ENCODE peak calls at places on chromosomes 6 and 20, in eight cellular contexts. J, W, A, R, F, O, D and U are unnamed samples.

GRCh38 chr6:32622545-32623401 is 14.4 kb upstream of the HLA-DQA1 start:
- DNase-seq in J (peak), W (peak), A (no peak), R (peak), F (peak), O (peak), D (peak), U (peak)

GRCh38 chr6:145372671-145373123 is 362.6 kb downstream of the EPM2A start:
- DNase-seq in J (peak), W (peak), A (peak), R (peak), F (peak), O (no peak), D (no peak), U (peak)

GRCh38 chr6:107658920-107659879 is 164.9 kb downstream of the SCML4 start:
- DNase-seq in J (no peak), W (no peak), A (no peak), R (no peak), F (peak), O (no peak), D (no peak), U (no peak)

GRCh38 chr6:169253745-169254238 is at the start of gene THBS2:
- DNase-seq in J (peak), W (no peak), A (peak), R (no peak), F (peak), O (no peak), D (no peak), U (no peak)

GRCh38 chr6:122789078-122789861 is at the start of gene SMPDL3A:
- DNase-seq in J (peak), W (peak), A (peak), R (peak), F (peak), O (no peak), D (peak), U (no peak)

GRCh38 chr6:139323511-139324445 is 32.0 kb upstream of the TXLNB start:
- DNase-seq in J (no peak), W (peak), A (peak), R (peak), F (peak), O (peak), D (peak), U (peak)

GRCh38 chr20:33316343-33316742 is 33.3 kb downstream of the BPIFB1 start:
- DNase-seq in J (no peak), W (no peak), A (no peak), R (no peak), F (no peak), O (no peak), D (no peak), U (no peak)

GRCh38 chr6:130969807-130970491 is 93.1 kb downstream of the EPB41L2 start:
- DNase-seq in J (peak), W (no peak), A (no peak), R (no peak), F (peak), O (no peak), D (peak), U (no peak)

GRCh38 chr6:167663784-167664432 is 162.8 kb upstream of the AFDN start:
- DNase-seq in J (no peak), W (no peak), A (no peak), R (no peak), F (no peak), O (no peak), D (no peak), U (no peak)

GRCh38 chr20:62527781-62528180 is 52.0 kb upstream of the GATA5 start:
- DNase-seq in J (no peak), W (no peak), A (no peak), R (no peak), F (no peak), O (no peak), D (no peak), U (no peak)

GRCh38 chr6:28565823-28566526 is 40.3 kb downstream of the GPX5 start:
- DNase-seq in J (no peak), W (no peak), A (no peak), R (no peak), F (no peak), O (no peak), D (no peak), U (no peak)

GRCh38 chr20:13492001-13492480 is 146.7 kb downstream of the TASP1 start:
- DNase-seq in J (peak), W (no peak), A (peak), R (peak), F (peak), O (no peak), D (no peak), U (no peak)

GRCh38 chr6:131937703-131938631 is 13.2 kb downstream of the CCN2 start:
- DNase-seq in J (peak), W (no peak), A (peak), R (peak), F (peak), O (no peak), D (no peak), U (no peak)

GRCh38 chr6:110064744-110065524 is 86.8 kb downstream of the GPR6 start:
- DNase-seq in J (no peak), W (no peak), A (no peak), R (no peak), F (no peak), O (no peak), D (no peak), U (no peak)

GRCh38 chr6:5782783-5783567 is 223.8 kb downstream of the NRN1 start:
- DNase-seq in J (no peak), W (no peak), A (peak), R (no peak), F (peak), O (no peak), D (peak), U (peak)

GRCh38 chr20:13061381-13061780 is 52.6 kb downstream of the SPTLC3 start:
- DNase-seq in J (no peak), W (no peak), A (no peak), R (no peak), F (no peak), O (no peak), D (no peak), U (no peak)

GRCh38 chr20:50834599-50835005 is 39.7 kb downstream of the BCAS4 start:
- DNase-seq in J (peak), W (no peak), A (peak), R (no peak), F (peak), O (no peak), D (no peak), U (no peak)

GRCh38 chr6:73032586-73032985 is 192.7 kb downstream of the KHDC1L start:
- DNase-seq in J (peak), W (no peak), A (no peak), R (no peak), F (peak), O (no peak), D (no peak), U (no peak)

GRCh38 chr20:46312075-46312944 is 4.0 kb upstream of the CDH22 start:
- DNase-seq in J (no peak), W (no peak), A (no peak), R (no peak), F (no peak), O (no peak), D (no peak), U (no peak)

GRCh38 chr6:169490830-169491229 is 211.0 kb downstream of the WDR27 start:
- DNase-seq in J (peak), W (no peak), A (no peak), R (no peak), F (peak), O (no peak), D (no peak), U (no peak)

GRCh38 chr6:142207265-142207877 is 60.3 kb downstream of the VTA1 start:
- DNase-seq in J (peak), W (peak), A (peak), R (peak), F (peak), O (peak), D (no peak), U (no peak)

GRCh38 chr20:34022154-34022842 is 28.6 kb downstream of the RALY start:
- DNase-seq in J (no peak), W (peak), A (no peak), R (no peak), F (no peak), O (no peak), D (no peak), U (peak)

GRCh38 chr20:215796-216195 is 11.3 kb upstream of the DEFB129 start:
- DNase-seq in J (no peak), W (no peak), A (no peak), R (no peak), F (no peak), O (no peak), D (no peak), U (no peak)

DNA sequence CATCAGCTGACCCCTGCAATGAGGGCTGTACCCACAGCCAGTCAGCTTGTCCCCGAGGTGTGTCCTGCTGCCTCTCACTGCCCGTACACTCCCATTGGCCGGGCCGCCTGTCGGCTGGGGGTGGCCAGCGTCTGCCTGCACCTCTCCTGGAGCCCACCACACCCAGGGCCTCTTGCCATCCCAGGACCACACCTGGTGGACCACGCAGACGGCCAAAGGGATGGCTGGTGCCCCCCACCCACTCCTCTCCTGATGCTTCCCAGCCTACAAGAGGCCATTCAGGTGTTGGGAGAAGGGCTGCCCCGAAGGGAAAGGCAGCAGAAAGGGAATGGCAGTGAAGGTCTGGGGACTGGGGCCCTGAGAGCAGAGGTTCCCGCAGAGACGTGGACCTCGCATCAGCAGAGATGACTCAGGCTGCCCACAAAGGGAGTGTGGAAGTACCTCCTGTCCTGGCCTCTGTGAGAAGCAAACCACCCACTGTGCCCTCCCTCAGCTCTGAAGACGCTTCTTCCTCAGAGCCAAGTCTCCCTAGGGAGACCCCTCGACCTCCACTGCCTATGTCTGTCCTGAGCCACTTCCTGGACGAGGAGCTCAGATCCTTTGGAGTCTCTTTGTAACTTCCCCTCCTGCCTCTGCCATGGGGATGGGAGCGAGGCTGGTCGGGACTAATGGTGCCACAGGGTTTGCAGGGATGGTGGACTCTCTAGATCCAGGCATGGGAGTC is 60.9 kb downstream of the PYGB start:
- DNase-seq in J (no peak), W (no peak), A (no peak), R (peak), F (peak), O (no peak), D (no peak), U (no peak)
- H3K4me3 ChIP-seq in J (no peak), W (no peak), A (no peak), R (no peak), F (no peak), O (no peak), D (no peak), U (no peak)

GRCh38 chr20:37823276-37823980 is 79.5 kb upstream of the VSTM2L start:
- DNase-seq in J (peak), W (no peak), A (no peak), R (peak), F (peak), O (no peak), D (no peak), U (no peak)
- H3K4me3 ChIP-seq in J (no peak), W (no peak), A (no peak), R (no peak), F (no peak), O (no peak), D (no peak), U (no peak)

GRCh38 chr6:7087491-7087979 is 20.2 kb upstream of the RREB1 start:
- DNase-seq in J (no peak), W (peak), A (no peak), R (no peak), F (no peak), O (peak), D (no peak), U (no peak)

GRCh38 chr6:7087066-7087465 is 20.7 kb upstream of the RREB1 start:
- DNase-seq in J (peak), W (peak), A (no peak), R (peak), F (peak), O (no peak), D (no peak), U (no peak)

GRCh38 chr6:7085911-7086310 is 21.9 kb upstream of the RREB1 start:
- DNase-seq in J (no peak), W (no peak), A (no peak), R (peak), F (no peak), O (no peak), D (peak), U (no peak)

GRCh38 chr6:7088076-7088742 is 19.6 kb upstream of the RREB1 start:
- DNase-seq in J (no peak), W (no peak), A (no peak), R (no peak), F (no peak), O (no peak), D (no peak), U (no peak)

GRCh38 chr6:7086488-7086887 is 21.3 kb upstream of the RREB1 start:
- DNase-seq in J (peak), W (peak), A (no peak), R (no peak), F (peak), O (peak), D (no peak), U (no peak)
- H3K4me3 ChIP-seq in J (peak), W (peak), A (no peak), R (peak), F (no peak), O (peak), D (peak), U (peak)

GRCh38 chr6:33788694-33789549 is at the start of gene LEMD2:
- DNase-seq in J (peak), W (peak), A (peak), R (peak), F (peak), O (peak), D (peak), U (peak)

GRCh38 chr6:33787954-33788693 is 806 bp downstream of the LEMD2 start:
- DNase-seq in J (peak), W (peak), A (peak), R (peak), F (peak), O (peak), D (peak), U (peak)

GRCh38 chr6:33790910-33791309 is 2.0 kb upstream of the LEMD2 start:
- DNase-seq in J (no peak), W (no peak), A (no peak), R (no peak), F (no peak), O (no peak), D (no peak), U (no peak)

GRCh38 chr6:33790306-33790855 is 1.5 kb upstream of the LEMD2 start:
- DNase-seq in J (no peak), W (no peak), A (no peak), R (no peak), F (no peak), O (no peak), D (no peak), U (no peak)

DNA sequence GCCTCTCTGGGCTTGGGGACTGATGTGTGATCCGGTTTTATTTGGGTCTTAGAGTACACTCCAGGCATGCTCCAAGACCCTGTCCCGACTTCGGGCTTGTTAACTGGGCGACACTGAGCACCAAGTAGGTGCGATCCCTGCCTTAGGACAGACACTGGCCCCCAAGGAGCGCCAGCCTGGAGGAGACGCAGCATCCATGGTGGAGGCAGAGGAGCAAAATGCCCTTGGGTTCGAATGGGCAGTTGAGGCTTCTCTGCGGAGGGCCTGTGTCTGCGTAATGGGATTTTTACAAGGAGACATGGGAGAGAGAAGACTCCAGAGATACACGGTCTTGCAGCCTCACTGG is 593 bp upstream of the LEMD2 start:
- DNase-seq in J (no peak), W (no peak), A (no peak), R (no peak), F (no peak), O (no peak), D (no peak), U (no peak)
- H3K4me3 ChIP-seq in J (peak), W (peak), A (peak), R (peak), F (peak), O (peak), D (peak), U (peak)

GRCh38 chr6:43307451-43308100 is 1.1 kb downstream of the CRIP3 start:
- DNase-seq in J (no peak), W (no peak), A (no peak), R (no peak), F (no peak), O (no peak), D (no peak), U (no peak)

GRCh38 chr6:43310624-43311023 is 2.0 kb upstream of the CRIP3 start:
- DNase-seq in J (no peak), W (no peak), A (no peak), R (no peak), F (no peak), O (no peak), D (no peak), U (no peak)

GRCh38 chr6:43308101-43308989 is at the start of gene CRIP3:
- DNase-seq in J (peak), W (peak), A (no peak), R (no peak), F (no peak), O (peak), D (peak), U (no peak)

GRCh38 chr6:43310137-43310536 is 1.5 kb upstream of the CRIP3 start:
- DNase-seq in J (peak), W (no peak), A (no peak), R (no peak), F (no peak), O (no peak), D (no peak), U (no peak)

GRCh38 chr6:43308990-43309477 is 408 bp upstream of the CRIP3 start:
- DNase-seq in J (no peak), W (no peak), A (no peak), R (no peak), F (no peak), O (no peak), D (no peak), U (no peak)
- H3K4me3 ChIP-seq in J (peak), W (peak), A (peak), R (no peak), F (no peak), O (peak), D (peak), U (no peak)

GRCh38 chr20:3732327-3733118 is at the start of gene HSPA12B:
- DNase-seq in J (no peak), W (no peak), A (no peak), R (no peak), F (no peak), O (no peak), D (peak), U (no peak)

GRCh38 chr20:3731944-3732326 is 550 bp upstream of the HSPA12B start:
- DNase-seq in J (no peak), W (no peak), A (no peak), R (no peak), F (no peak), O (no peak), D (no peak), U (no peak)

GRCh38 chr20:3734111-3734843 is 1.8 kb downstream of the HSPA12B start:
- DNase-seq in J (no peak), W (no peak), A (no peak), R (no peak), F (no peak), O (no peak), D (peak), U (no peak)

GRCh38 chr20:3735768-3736167 is 3.3 kb downstream of the HSPA12B start:
- DNase-seq in J (no peak), W (no peak), A (no peak), R (no peak), F (no peak), O (no peak), D (no peak), U (no peak)

GRCh38 chr20:3733119-3733995 is 872 bp downstream of the HSPA12B start:
- DNase-seq in J (no peak), W (no peak), A (no peak), R (no peak), F (no peak), O (no peak), D (no peak), U (no peak)
- H3K4me3 ChIP-seq in J (no peak), W (no peak), A (no peak), R (no peak), F (no peak), O (no peak), D (peak), U (no peak)

GRCh38 chr20:32012159-32012682 is 2.0 kb downstream of the CCM2L start:
- DNase-seq in J (no peak), W (no peak), A (no peak), R (no peak), F (no peak), O (no peak), D (no peak), U (no peak)

GRCh38 chr20:32007787-32008616 is 2.2 kb upstream of the CCM2L start:
- DNase-seq in J (no peak), W (no peak), A (no peak), R (no peak), F (no peak), O (no peak), D (peak), U (no peak)

GRCh38 chr20:32009564-32009963 is 674 bp upstream of the CCM2L start:
- DNase-seq in J (no peak), W (no peak), A (no peak), R (no peak), F (no peak), O (no peak), D (no peak), U (no peak)

GRCh38 chr20:32010666-32011065 is 428 bp downstream of the CCM2L start:
- DNase-seq in J (no peak), W (no peak), A (no peak), R (no peak), F (no peak), O (no peak), D (no peak), U (no peak)

GRCh38 chr20:32010096-32010495 is at the start of gene CCM2L:
- DNase-seq in J (no peak), W (no peak), A (no peak), R (no peak), F (no peak), O (no peak), D (peak), U (no peak)
- H3K4me3 ChIP-seq in J (no peak), W (no peak), A (no peak), R (no peak), F (no peak), O (no peak), D (peak), U (no peak)

GRCh38 chr20:18059603-18060002 is 1.9 kb upstream of the OVOL2 start:
- DNase-seq in J (no peak), W (no peak), A (no peak), R (no peak), F (no peak), O (no peak), D (no peak), U (no peak)
- H3K4me3 ChIP-seq in J (no peak), W (no peak), A (no peak), R (no peak), F (no peak), O (no peak), D (no peak), U (no peak)